ENCODE peak calls at places on chromosomes 12 and 14, in four cellular contexts. One of them, this sample, is unnamed.

GRCh38 chr14:99468836-99469592 is 11.6 kb downstream of the SETD3 start:
- DNase-seq in K562: no peak
- DNase-seq in HepG2: no peak
- DNase-seq in HCT116: no peak
- DNase-seq in this sample: no peak

GRCh38 chr12:46124132-46124847 is 133.9 kb upstream of the SCAF11 start:
- DNase-seq in HepG2: no peak
- DNase-seq in K562: no peak
- DNase-seq in HCT116: no peak
- DNase-seq in this sample: no peak

GRCh38 chr12:117820216-117820907 is 148.4 kb downstream of the KSR2 start:
- DNase-seq in HCT116: no peak
- DNase-seq in K562: no peak
- DNase-seq in HepG2: no peak
- DNase-seq in this sample: no peak

GRCh38 chr12:109714141-109714912 is 702 bp downstream of the FAM222A start:
- DNase-seq in HCT116: no peak
- DNase-seq in HepG2: peak; percentile 50
- DNase-seq in K562: peak; percentile 65
- DNase-seq in this sample: peak; percentile 81

GRCh38 chr14:87944987-87945604 is 47.9 kb downstream of the GALC start:
- DNase-seq in HepG2: peak; percentile 29
- DNase-seq in HCT116: peak; percentile 33
- DNase-seq in K562: peak; percentile 55
- DNase-seq in this sample: no peak

GRCh38 chr14:102171173-102172020 is 31.7 kb downstream of the WDR20 start:
- DNase-seq in HepG2: no peak
- DNase-seq in HCT116: no peak
- DNase-seq in K562: no peak
- DNase-seq in this sample: no peak

GRCh38 chr12:58564721-58565120 is 355.6 kb downstream of the LRIG3 start:
- DNase-seq in K562: no peak
- DNase-seq in HepG2: no peak
- DNase-seq in HCT116: no peak
- DNase-seq in this sample: no peak

GRCh38 chr12:94622475-94622874 is 27.9 kb downstream of the TMCC3 start:
- DNase-seq in K562: no peak
- DNase-seq in HCT116: no peak
- DNase-seq in HepG2: no peak
- DNase-seq in this sample: no peak

GRCh38 chr12:51692016-51692415 is 101.0 kb downstream of the SCN8A start:
- DNase-seq in HCT116: no peak
- DNase-seq in HepG2: no peak
- DNase-seq in K562: no peak
- DNase-seq in this sample: no peak

GRCh38 chr12:6765634-6766581 is at the start of gene PTMS:
- DNase-seq in HCT116: peak; percentile 83
- DNase-seq in K562: peak; percentile 85
- DNase-seq in HepG2: peak; percentile 41
- DNase-seq in this sample: no peak

GRCh38 chr12:85441740-85442139 is 161.7 kb downstream of the ALX1 start:
- DNase-seq in HCT116: peak; percentile 16
- DNase-seq in HepG2: peak; percentile 9
- DNase-seq in K562: no peak
- DNase-seq in this sample: no peak

GRCh38 chr14:79542121-79542520 is 669.2 kb downstream of the DIO2 start:
- DNase-seq in HepG2: no peak
- DNase-seq in HCT116: no peak
- DNase-seq in K562: no peak
- DNase-seq in this sample: no peak

GRCh38 chr12:48923117-48923516 is 2.2 kb downstream of the FKBP11 start:
- DNase-seq in HCT116: no peak
- DNase-seq in K562: no peak
- DNase-seq in HepG2: no peak
- DNase-seq in this sample: no peak

DNA sequence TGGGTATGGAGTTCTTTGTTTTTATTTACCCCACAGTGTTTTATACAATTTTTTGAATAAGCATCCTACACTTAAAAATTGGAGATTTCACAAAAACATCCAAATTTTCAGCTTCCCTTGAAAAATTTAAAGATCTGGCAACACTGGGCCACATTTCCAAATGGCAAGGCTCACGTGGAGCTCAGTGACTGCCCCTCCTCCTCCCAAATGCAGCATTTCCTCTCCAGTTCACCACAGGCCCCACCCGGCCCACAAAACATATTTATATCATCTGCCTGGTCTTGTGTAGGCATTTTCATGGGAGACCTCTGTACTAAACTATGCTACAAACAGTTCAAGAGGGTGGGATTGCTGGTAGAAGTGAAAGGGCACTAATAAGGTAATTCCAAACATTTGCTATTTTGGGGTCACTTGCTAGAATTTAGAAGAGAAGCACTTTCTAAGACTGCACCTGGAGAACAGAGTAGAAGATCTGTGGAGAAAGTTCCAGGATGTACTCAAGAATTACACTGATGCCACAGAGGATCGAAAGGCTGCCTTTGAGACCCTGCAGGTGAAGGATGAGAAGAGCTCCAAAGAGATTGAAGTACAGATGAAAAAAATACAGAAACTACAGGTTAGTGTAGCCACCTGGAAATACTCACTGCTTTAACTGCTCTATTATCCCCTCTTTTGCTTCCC is 7.3 kb downstream of the FKBP11 start:
- DNase-seq in HepG2: no peak
- DNase-seq in HCT116: no peak
- DNase-seq in K562: no peak
- DNase-seq in this sample: no peak
- TF ChIP-seq FOSL1 in HepG2: no peak
- TF ChIP-seq FOSL1 in HCT116: no peak
- TF ChIP-seq FOSL1 in K562: no peak
- TF ChIP-seq FOSL1 in this sample: no peak

GRCh38 chr12:73106896-73107295 is 834.7 kb downstream of the TRHDE start:
- DNase-seq in HCT116: no peak
- DNase-seq in HepG2: no peak
- DNase-seq in K562: no peak
- DNase-seq in this sample: no peak
- TF ChIP-seq FOSL1 in HCT116: no peak
- TF ChIP-seq FOSL1 in HepG2: no peak
- TF ChIP-seq FOSL1 in K562: no peak
- TF ChIP-seq FOSL1 in this sample: no peak

GRCh38 chr12:121709478-121709890 is 3.1 kb upstream of the TMEM120B start:
- DNase-seq in K562: no peak
- DNase-seq in HepG2: peak; percentile 54
- DNase-seq in HCT116: peak; percentile 51
- DNase-seq in this sample: no peak

GRCh38 chr12:121715862-121716435 is 3.4 kb downstream of the TMEM120B start:
- DNase-seq in HepG2: no peak
- DNase-seq in HCT116: no peak
- DNase-seq in K562: no peak
- DNase-seq in this sample: no peak

GRCh38 chr12:121711925-121712461 is 559 bp upstream of the TMEM120B start:
- DNase-seq in HepG2: peak; percentile 35
- DNase-seq in K562: peak; percentile 75
- DNase-seq in HCT116: no peak
- DNase-seq in this sample: no peak

GRCh38 chr12:121712462-121713256 is at the start of gene TMEM120B:
- DNase-seq in HCT116: no peak
- DNase-seq in K562: peak; percentile 87
- DNase-seq in HepG2: peak; percentile 37
- DNase-seq in this sample: no peak

DNA sequence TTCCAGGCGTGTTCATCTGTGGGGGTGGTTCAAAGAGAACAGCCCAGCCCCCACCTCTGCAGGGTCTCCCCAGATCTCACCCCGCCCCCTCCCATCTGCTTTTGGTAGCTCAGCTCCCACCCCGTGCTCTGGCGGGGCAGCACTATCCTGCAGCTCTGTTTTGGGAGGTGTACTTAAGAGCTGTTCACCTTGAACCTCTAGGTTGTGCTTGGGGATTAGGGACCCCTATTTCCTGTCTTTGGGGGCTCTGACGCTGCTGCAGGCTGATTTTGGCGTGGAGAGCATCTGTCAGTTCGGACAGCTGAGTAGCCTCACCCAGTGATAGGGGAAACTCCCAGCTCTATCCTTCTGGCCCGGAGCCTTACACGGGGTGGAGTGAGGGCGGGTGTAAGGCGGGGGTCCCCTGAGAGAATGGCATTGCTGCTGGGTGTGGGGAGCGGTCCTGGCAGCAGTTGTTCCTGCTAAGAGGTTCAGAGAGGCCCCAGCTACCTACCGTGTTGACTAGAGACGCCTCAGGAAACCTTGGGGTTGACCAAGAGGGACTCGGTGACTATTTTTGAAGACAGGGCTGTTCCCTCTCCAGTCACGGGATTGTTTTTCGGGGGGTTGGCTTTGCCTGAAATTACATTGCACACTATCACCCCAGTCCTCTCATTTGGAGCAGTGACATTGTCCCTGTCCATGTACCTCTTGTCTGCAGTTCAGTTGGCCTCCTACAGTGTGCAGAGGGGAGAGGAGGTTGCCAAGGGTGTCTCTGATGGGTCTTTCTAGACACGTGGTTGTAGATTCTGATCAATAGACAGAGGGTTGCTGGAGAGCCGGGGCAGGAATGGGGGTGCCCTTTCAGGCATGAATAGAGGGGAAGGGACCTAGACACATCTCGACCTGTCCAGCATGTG is 954 bp downstream of the TMEM120B start:
- DNase-seq in K562: peak; percentile 46
- DNase-seq in HepG2: no peak
- DNase-seq in HCT116: no peak
- DNase-seq in this sample: no peak
- TF ChIP-seq FOSL1 in K562: no peak
- TF ChIP-seq FOSL1 in HepG2: no peak
- TF ChIP-seq FOSL1 in HCT116: no peak
- TF ChIP-seq FOSL1 in this sample: no peak

DNA sequence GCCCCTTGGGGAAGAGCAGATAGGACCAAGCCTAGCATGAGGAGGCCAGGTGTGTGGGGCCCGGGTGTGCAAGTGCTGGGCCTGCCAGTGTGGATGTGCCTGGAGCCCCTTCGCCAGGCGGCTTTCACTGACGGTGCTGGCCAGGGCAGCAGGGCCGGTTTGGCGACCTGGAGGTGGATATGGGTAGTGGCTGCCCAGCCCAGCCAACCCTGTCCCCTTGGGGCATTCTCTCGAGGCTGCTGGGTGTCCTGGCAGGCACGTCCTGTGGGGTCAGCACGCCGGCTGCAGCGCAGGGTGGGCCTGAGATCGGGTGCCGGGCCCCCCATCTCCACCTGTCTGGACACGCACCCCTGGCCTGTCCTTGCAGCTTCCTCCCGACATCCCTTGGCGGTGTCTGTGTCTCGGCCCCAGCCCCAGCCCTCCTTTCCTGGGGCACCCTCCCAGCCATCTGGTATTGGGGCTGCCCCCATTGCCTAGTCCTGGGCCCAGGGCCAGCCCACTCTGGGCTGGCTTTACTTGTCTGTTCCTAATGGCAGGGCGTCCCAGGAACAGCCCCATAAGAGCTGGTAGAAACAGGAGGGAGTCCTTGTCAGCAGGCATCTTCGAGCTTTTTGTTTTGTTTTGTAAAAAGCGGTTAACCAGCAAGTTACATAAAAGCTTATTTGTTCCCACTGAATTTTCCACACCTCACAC is 7.2 kb upstream of the CRIP2 start:
- DNase-seq in K562: no peak
- DNase-seq in HepG2: no peak
- DNase-seq in HCT116: no peak
- DNase-seq in this sample: no peak
- TF ChIP-seq FOSL1 in K562: no peak
- TF ChIP-seq FOSL1 in HepG2: no peak
- TF ChIP-seq FOSL1 in HCT116: no peak
- TF ChIP-seq FOSL1 in this sample: no peak

DNA sequence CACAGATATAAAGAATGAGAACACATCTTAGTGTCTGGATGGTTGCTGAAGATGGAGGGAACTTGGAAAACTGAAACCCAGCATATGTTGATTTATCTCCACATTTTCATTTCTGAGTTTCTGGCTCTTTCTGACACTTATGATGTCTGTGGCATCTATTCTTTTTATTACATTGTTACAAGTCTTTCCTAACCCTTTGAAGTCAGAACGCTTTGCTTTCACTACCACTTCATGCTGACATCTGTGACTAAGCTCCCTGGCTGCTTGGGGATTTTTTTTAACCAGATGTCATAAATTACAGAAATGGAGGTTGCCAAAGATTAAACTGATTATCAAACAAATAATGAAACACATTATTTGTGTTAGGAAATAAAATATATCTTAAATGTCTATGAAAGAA is 188.7 kb downstream of the KITLG start:
- DNase-seq in HepG2: no peak
- DNase-seq in HCT116: peak; percentile 6
- DNase-seq in K562: no peak
- DNase-seq in this sample: no peak
- TF ChIP-seq FOSL1 in HepG2: no peak
- TF ChIP-seq FOSL1 in HCT116: no peak
- TF ChIP-seq FOSL1 in K562: no peak
- TF ChIP-seq FOSL1 in this sample: no peak

DNA sequence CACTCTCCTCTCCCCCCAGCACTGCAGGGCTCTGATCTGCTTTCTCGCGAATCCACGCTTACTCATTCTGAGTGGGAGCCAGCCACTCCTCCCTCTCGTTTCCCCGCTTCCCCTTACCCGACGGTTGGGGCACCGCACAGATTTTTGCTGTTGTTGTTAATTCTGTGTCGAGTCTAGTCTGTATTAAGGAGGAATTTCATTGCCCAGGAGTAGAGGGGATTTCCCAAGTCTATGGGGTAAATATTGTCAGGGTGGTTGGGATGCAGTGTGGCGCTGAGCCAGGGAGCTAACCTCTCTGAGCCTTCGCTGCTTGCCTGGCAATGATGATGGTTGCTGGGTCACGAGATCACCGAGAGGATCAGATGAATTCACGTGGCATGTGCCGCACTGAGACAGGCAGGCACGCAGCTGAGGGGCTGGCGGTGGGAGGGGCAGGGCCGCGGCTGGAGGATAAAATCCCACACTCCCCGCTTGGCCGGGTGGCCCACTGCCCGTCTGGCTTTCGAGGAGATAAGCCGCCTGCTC is 18.5 kb downstream of the NCOR2 start:
- DNase-seq in HCT116: no peak
- DNase-seq in HepG2: no peak
- DNase-seq in K562: no peak
- DNase-seq in this sample: no peak
- TF ChIP-seq FOSL1 in HCT116: no peak
- TF ChIP-seq FOSL1 in HepG2: no peak
- TF ChIP-seq FOSL1 in K562: no peak
- TF ChIP-seq FOSL1 in this sample: no peak

DNA sequence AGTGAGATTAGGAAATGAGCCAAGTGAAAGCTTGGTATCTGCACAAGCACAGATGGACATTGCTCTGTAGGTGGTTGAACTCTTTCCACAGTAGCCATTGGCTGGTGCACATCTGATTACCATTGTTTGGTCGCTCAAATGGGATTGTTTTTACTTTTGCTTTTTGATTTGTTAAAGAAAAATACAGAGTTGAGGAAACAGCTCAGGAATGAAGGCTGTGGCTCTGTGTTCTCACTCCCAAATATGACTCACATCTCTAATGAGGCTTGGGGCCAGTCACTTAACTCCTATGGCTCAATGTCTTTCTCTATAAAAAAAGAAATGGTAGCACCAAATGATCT is 241.3 kb downstream of the BMP4 start:
- DNase-seq in K562: no peak
- DNase-seq in HCT116: peak; percentile 32
- DNase-seq in HepG2: peak; percentile 77
- DNase-seq in this sample: no peak
- TF ChIP-seq FOSL1 in K562: no peak
- TF ChIP-seq FOSL1 in HCT116: peak; percentile 25
- TF ChIP-seq FOSL1 in HepG2: no peak
- TF ChIP-seq FOSL1 in this sample: no peak